ENCODE peak calls at places on chromosome 4, in five cellular contexts. One of them, this sample, is unnamed.

GRCh38 chr4:94536049-94536448 is 84.3 kb downstream of the PDLIM5 start:
- DNase-seq in GM12878: no peak
- DNase-seq in K562: peak; percentile 22
- DNase-seq in HepG2: no peak
- DNase-seq in H1: no peak
- DNase-seq in this sample: no peak

GRCh38 chr4:80197601-80198444 is 520 bp downstream of the PRDM8 start:
- DNase-seq in H1: peak; percentile 73
- DNase-seq in GM12878: no peak
- DNase-seq in K562: no peak
- DNase-seq in HepG2: no peak
- DNase-seq in this sample: no peak

GRCh38 chr4:8306511-8307021 is 37.0 kb downstream of the HTRA3 start:
- DNase-seq in GM12878: no peak
- DNase-seq in K562: no peak
- DNase-seq in HepG2: no peak
- DNase-seq in H1: no peak
- DNase-seq in this sample: no peak

GRCh38 chr4:123465416-123465815 is 68.8 kb downstream of the SPRY1 start:
- DNase-seq in H1: no peak
- DNase-seq in HepG2: no peak
- DNase-seq in K562: no peak
- DNase-seq in GM12878: no peak
- DNase-seq in this sample: no peak

GRCh38 chr4:8870647-8871416 is 807 bp downstream of the HMX1 start:
- DNase-seq in H1: peak; percentile 52
- DNase-seq in HepG2: no peak
- DNase-seq in GM12878: no peak
- DNase-seq in K562: no peak
- DNase-seq in this sample: no peak

GRCh38 chr4:140094701-140095420 is 59.1 kb downstream of the MAML3 start:
- DNase-seq in HepG2: no peak
- DNase-seq in H1: peak; percentile 59
- DNase-seq in GM12878: no peak
- DNase-seq in K562: no peak
- DNase-seq in this sample: no peak

GRCh38 chr4:123452585-123452984 is 56.0 kb downstream of the SPRY1 start:
- DNase-seq in K562: no peak
- DNase-seq in H1: no peak
- DNase-seq in GM12878: no peak
- DNase-seq in HepG2: peak; percentile 20
- DNase-seq in this sample: no peak

GRCh38 chr4:6088950-6089349 is 70.7 kb upstream of the C4orf50 start:
- DNase-seq in H1: no peak
- DNase-seq in K562: no peak
- DNase-seq in GM12878: no peak
- DNase-seq in HepG2: no peak
- DNase-seq in this sample: no peak

GRCh38 chr4:188658958-188659522 is 519.8 kb downstream of the TRIML1 start:
- DNase-seq in K562: peak; percentile 7
- DNase-seq in HepG2: no peak
- DNase-seq in H1: peak; percentile 80
- DNase-seq in GM12878: no peak
- DNase-seq in this sample: no peak

GRCh38 chr4:173214661-173215060 is 46.0 kb downstream of the GALNT7 start:
- DNase-seq in HepG2: no peak
- DNase-seq in GM12878: no peak
- DNase-seq in K562: no peak
- DNase-seq in H1: no peak
- DNase-seq in this sample: no peak

GRCh38 chr4:38287090-38287843 is 327.1 kb downstream of the PTTG2 start:
- DNase-seq in HepG2: no peak
- DNase-seq in H1: no peak
- DNase-seq in GM12878: no peak
- DNase-seq in K562: no peak
- DNase-seq in this sample: no peak

GRCh38 chr4:180557348-180557747 is 1685.9 kb upstream of the TENM3 start:
- DNase-seq in HepG2: no peak
- DNase-seq in K562: no peak
- DNase-seq in GM12878: no peak
- DNase-seq in H1: no peak
- DNase-seq in this sample: no peak
- TF ChIP-seq HDAC2 in HepG2: no peak
- TF ChIP-seq HDAC2 in K562: no peak
- TF ChIP-seq HDAC2 in GM12878: no peak
- TF ChIP-seq HDAC2 in H1: no peak
- TF ChIP-seq HDAC2 in this sample: no peak

DNA sequence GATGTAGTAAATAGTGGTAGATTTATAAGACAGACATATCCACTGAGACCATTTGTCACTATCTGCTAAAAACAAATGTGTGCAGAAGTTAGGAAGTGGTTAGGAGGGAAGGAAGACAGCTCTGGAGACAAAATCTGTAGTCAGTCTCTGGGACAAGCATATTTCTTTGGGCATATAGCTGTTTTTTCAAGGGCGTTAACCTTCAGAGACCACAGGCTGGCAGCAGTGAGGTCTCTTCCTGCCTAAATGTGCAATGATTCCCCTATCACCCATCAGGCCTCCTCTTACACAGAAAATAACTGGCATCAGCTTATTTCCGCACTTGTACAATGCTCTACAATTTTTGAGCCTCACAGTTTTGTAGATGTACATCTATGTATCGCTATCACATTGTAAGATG is 6.5 kb downstream of the TMEM150C start:
- DNase-seq in K562: no peak
- DNase-seq in GM12878: no peak
- DNase-seq in HepG2: no peak
- DNase-seq in H1: no peak
- DNase-seq in this sample: no peak
- TF ChIP-seq CTCF in K562: peak; percentile 10
- TF ChIP-seq CTCF in GM12878: no peak
- TF ChIP-seq CTCF in HepG2: no peak
- TF ChIP-seq CTCF in H1: peak; percentile 6
- TF ChIP-seq CTCF in this sample: no peak

GRCh38 chr4:55386073-55386472 is 9.7 kb upstream of the TMEM165 start:
- DNase-seq in K562: peak; percentile 46
- DNase-seq in HepG2: peak; percentile 13
- DNase-seq in H1: no peak
- DNase-seq in GM12878: no peak
- DNase-seq in this sample: no peak
- TF ChIP-seq HDAC2 in K562: no peak
- TF ChIP-seq HDAC2 in HepG2: no peak
- TF ChIP-seq HDAC2 in H1: no peak
- TF ChIP-seq HDAC2 in GM12878: no peak
- TF ChIP-seq HDAC2 in this sample: no peak

DNA sequence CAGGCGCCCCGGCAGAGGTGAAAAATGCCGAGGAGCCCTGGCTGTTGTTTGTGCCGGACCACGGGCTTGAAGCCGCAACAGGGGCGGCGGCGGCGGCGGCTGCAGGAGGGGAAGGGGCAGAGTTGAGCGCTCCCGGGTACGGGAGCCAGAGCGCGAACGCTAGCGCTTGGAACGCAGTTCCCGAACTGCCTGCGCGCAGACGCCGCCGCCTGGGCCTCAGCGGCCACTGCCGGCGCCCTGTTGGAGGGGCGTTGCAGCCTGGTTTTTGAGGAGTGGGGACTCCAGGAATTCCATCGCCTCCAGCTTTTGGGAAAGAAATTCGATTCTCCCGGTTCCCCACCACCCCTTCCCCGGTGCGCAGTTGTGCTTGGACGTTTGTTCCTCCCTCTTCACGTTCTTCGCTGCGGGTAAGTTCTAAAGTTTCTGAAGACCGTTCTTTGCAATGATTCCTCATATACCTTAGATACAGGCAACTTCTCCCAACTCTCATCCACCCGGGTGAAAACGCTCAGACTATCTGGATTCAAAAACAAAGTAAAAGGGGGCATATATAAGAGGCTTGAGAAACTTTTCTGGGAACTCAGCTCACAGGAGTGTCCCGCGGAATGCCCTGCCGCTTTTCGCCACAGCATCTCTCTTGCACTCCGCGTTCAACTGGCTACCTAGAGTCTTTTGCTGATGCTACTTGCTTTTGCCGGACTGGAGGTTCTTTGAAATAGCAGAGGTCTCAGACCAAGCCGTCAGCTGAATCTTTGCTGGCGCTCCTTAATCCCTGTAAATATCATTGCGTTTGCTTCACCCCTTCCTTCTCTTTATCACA is 1.0 kb downstream of the FAT4 start:
- DNase-seq in H1: peak; percentile 76
- DNase-seq in HepG2: peak; percentile 18
- DNase-seq in GM12878: no peak
- DNase-seq in K562: no peak
- DNase-seq in this sample: peak; percentile 18
- TF ChIP-seq CTCF in H1: peak; percentile 21
- TF ChIP-seq CTCF in HepG2: peak; percentile 12
- TF ChIP-seq CTCF in GM12878: no peak
- TF ChIP-seq CTCF in K562: no peak
- TF ChIP-seq CTCF in this sample: no peak

GRCh38 chr4:112167790-112168189 is 22.5 kb downstream of the FAM241A start:
- DNase-seq in HepG2: no peak
- DNase-seq in H1: no peak
- DNase-seq in K562: no peak
- DNase-seq in GM12878: no peak
- DNase-seq in this sample: no peak
- TF ChIP-seq HDAC2 in HepG2: no peak
- TF ChIP-seq HDAC2 in H1: no peak
- TF ChIP-seq HDAC2 in K562: no peak
- TF ChIP-seq HDAC2 in GM12878: no peak
- TF ChIP-seq HDAC2 in this sample: no peak

DNA sequence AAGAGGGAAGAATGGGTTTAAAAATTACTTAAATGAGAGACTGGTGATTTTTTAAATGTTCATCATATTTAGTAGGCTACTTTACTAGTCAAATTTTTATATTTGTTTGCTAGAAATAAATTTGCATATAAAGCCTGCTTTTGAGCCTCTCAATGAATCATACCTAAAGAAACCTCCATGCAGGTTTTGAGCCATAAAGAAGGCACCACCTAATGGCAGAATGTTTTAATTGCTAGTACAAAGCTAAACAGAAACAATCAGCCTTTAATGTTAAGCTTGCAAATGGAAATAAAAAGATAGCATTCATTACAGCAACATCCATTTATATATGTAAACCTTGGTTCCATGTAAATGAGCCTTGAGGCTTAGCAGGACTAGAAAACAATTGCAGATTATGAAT is 989.7 kb downstream of the CCSER1 start:
- DNase-seq in K562: no peak
- DNase-seq in HepG2: no peak
- DNase-seq in GM12878: no peak
- DNase-seq in H1: no peak
- DNase-seq in this sample: no peak
- TF ChIP-seq CTCF in K562: no peak
- TF ChIP-seq CTCF in HepG2: peak; percentile 27
- TF ChIP-seq CTCF in GM12878: no peak
- TF ChIP-seq CTCF in H1: no peak
- TF ChIP-seq CTCF in this sample: no peak

DNA sequence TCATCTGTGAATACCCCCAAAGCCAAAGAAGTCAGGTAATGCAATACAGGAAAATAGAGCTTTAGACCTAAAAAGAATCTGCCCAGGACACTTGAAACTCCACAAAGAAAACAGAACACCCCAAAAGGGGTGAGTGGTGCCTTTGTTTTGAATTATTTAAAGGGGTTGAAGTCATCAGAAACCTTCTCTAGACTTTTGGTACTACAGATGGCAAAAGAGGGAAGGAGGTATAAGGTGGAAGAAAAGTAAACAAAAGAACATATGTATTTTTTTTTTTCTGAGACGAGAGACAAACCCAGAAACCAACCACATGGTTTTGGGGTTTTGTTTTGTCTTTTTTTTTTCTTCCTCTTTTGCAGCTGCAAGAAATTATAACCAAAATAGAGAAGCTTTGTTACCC is 1477.8 kb downstream of the C4orf33 start:
- DNase-seq in K562: no peak
- DNase-seq in GM12878: no peak
- DNase-seq in HepG2: no peak
- DNase-seq in H1: no peak
- DNase-seq in this sample: no peak
- TF ChIP-seq HDAC2 in K562: no peak
- TF ChIP-seq HDAC2 in GM12878: no peak
- TF ChIP-seq HDAC2 in HepG2: no peak
- TF ChIP-seq HDAC2 in H1: no peak
- TF ChIP-seq HDAC2 in this sample: no peak

GRCh38 chr4:43048570-43048969 is 156.1 kb downstream of the GRXCR1 start:
- DNase-seq in HepG2: no peak
- DNase-seq in GM12878: no peak
- DNase-seq in K562: no peak
- DNase-seq in H1: no peak
- DNase-seq in this sample: no peak
- TF ChIP-seq CTCF in HepG2: no peak
- TF ChIP-seq CTCF in GM12878: no peak
- TF ChIP-seq CTCF in K562: no peak
- TF ChIP-seq CTCF in H1: no peak
- TF ChIP-seq CTCF in this sample: no peak

GRCh38 chr4:25235401-25235800 is 1.6 kb downstream of the PI4K2B start:
- DNase-seq in GM12878: no peak
- DNase-seq in H1: no peak
- DNase-seq in HepG2: no peak
- DNase-seq in K562: no peak
- DNase-seq in this sample: no peak
- TF ChIP-seq HDAC2 in GM12878: no peak
- TF ChIP-seq HDAC2 in H1: no peak
- TF ChIP-seq HDAC2 in HepG2: no peak
- TF ChIP-seq HDAC2 in K562: no peak
- TF ChIP-seq HDAC2 in this sample: no peak

GRCh38 chr4:25031077-25031606 is 396 bp upstream of the LGI2 start:
- DNase-seq in GM12878: no peak
- DNase-seq in HepG2: no peak
- DNase-seq in K562: no peak
- DNase-seq in H1: peak; percentile 78
- DNase-seq in this sample: no peak

GRCh38 chr4:25030283-25031076 is at the start of gene LGI2:
- DNase-seq in H1: peak; percentile 64
- DNase-seq in GM12878: no peak
- DNase-seq in HepG2: no peak
- DNase-seq in K562: peak; percentile 27
- DNase-seq in this sample: no peak

GRCh38 chr4:25029479-25030282 is 1.1 kb downstream of the LGI2 start:
- DNase-seq in HepG2: no peak
- DNase-seq in H1: peak; percentile 50
- DNase-seq in GM12878: no peak
- DNase-seq in K562: no peak
- DNase-seq in this sample: no peak

DNA sequence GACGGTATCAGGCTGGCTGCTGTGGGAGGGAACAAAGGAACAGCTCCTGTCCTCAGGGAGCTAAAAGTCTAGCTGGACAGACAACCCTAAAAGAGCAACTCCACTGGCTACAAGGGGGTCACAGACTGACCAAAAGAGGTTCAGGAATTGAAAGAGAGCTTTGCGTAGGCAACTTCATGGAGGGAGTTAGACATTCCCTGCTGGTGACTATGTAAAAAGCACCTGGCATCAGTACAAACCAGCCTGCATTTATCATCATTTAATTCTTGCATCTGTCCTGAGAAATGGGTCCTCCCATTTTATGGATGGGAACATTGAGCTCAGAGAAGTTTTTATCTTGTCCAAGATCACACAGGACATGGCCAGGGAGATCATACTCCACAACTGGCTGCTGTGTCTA is 1.4 kb upstream of the LGI2 start:
- DNase-seq in K562: no peak
- DNase-seq in HepG2: no peak
- DNase-seq in H1: no peak
- DNase-seq in GM12878: no peak
- DNase-seq in this sample: peak; percentile 16
- TF ChIP-seq CTCF in K562: no peak
- TF ChIP-seq CTCF in HepG2: no peak
- TF ChIP-seq CTCF in H1: no peak
- TF ChIP-seq CTCF in GM12878: no peak
- TF ChIP-seq CTCF in this sample: no peak

This sample was measured in A549.